ENCODE peak calls at places on chromosomes 7 and 10, in four cellular contexts. One of them, this sample, is unnamed.

GRCh38 chr10:38038107-38038931 is 27.8 kb downstream of the ZNF33A start:
- DNase-seq in IMR-90: peak
- DNase-seq in mammary epithelial cell: no peak
- DNase-seq in K562: no peak
- DNase-seq in this sample: no peak

GRCh38 chr7:90933041-90933440 is 331.2 kb upstream of the FZD1 start:
- DNase-seq in IMR-90: no peak
- DNase-seq in mammary epithelial cell: no peak
- DNase-seq in K562: no peak
- DNase-seq in this sample: no peak

GRCh38 chr7:139991911-139992310 is 70.8 kb downstream of the PARP12 start:
- DNase-seq in IMR-90: no peak
- DNase-seq in mammary epithelial cell: no peak
- DNase-seq in K562: no peak
- DNase-seq in this sample: no peak

GRCh38 chr7:27185013-27185707 is at the start of gene HOXA11:
- DNase-seq in IMR-90: peak
- DNase-seq in mammary epithelial cell: no peak
- DNase-seq in K562: no peak
- DNase-seq in this sample: peak

GRCh38 chr7:99392659-99393362 is 15.6 kb downstream of the PDAP1 start:
- DNase-seq in IMR-90: no peak
- DNase-seq in mammary epithelial cell: no peak
- DNase-seq in K562: peak
- DNase-seq in this sample: peak

GRCh38 chr7:155344270-155344617 is 46.6 kb downstream of the INSIG1 start:
- DNase-seq in IMR-90: no peak
- DNase-seq in mammary epithelial cell: no peak
- DNase-seq in K562: no peak
- DNase-seq in this sample: no peak

GRCh38 chr7:128035712-128036111 is 4.5 kb upstream of the LRRC4 start:
- DNase-seq in IMR-90: no peak
- DNase-seq in mammary epithelial cell: no peak
- DNase-seq in K562: peak
- DNase-seq in this sample: peak

GRCh38 chr10:124745678-124746077 is 1.5 kb upstream of the FAM53B start:
- DNase-seq in IMR-90: peak
- DNase-seq in mammary epithelial cell: peak
- DNase-seq in K562: peak
- DNase-seq in this sample: no peak

GRCh38 chr10:3623746-3624145 is 161.3 kb downstream of the KLF6 start:
- DNase-seq in IMR-90: peak
- DNase-seq in mammary epithelial cell: no peak
- DNase-seq in K562: no peak
- DNase-seq in this sample: no peak

GRCh38 chr10:105950410-105950809 is 1214.1 kb downstream of the SORCS1 start:
- DNase-seq in IMR-90: peak
- DNase-seq in mammary epithelial cell: peak
- DNase-seq in K562: peak
- DNase-seq in this sample: peak

GRCh38 chr10:71243756-71244637 is 31.6 kb downstream of the UNC5B start:
- DNase-seq in IMR-90: peak
- DNase-seq in mammary epithelial cell: peak
- DNase-seq in K562: no peak
- DNase-seq in this sample: peak

GRCh38 chr7:1849351-1849951 is 179.4 kb downstream of the ELFN1 start:
- DNase-seq in IMR-90: no peak
- DNase-seq in mammary epithelial cell: no peak
- DNase-seq in K562: no peak
- DNase-seq in this sample: peak

GRCh38 chr10:126663880-126664279 is 6.6 kb downstream of the C10orf90 start:
- DNase-seq in IMR-90: peak
- DNase-seq in mammary epithelial cell: peak
- DNase-seq in K562: no peak
- DNase-seq in this sample: peak

GRCh38 chr7:92766461-92767003 is 69.8 kb downstream of the CDK6 start:
- DNase-seq in IMR-90: peak
- DNase-seq in mammary epithelial cell: peak
- DNase-seq in K562: no peak
- DNase-seq in this sample: no peak

GRCh38 chr10:89138755-89139154 is 68.4 kb downstream of the CH25H start:
- DNase-seq in IMR-90: peak
- DNase-seq in mammary epithelial cell: no peak
- DNase-seq in K562: no peak
- DNase-seq in this sample: no peak

GRCh38 chr7:110664798-110665197 is 426.1 kb upstream of the LRRN3 start:
- DNase-seq in IMR-90: no peak
- DNase-seq in mammary epithelial cell: no peak
- DNase-seq in K562: no peak
- DNase-seq in this sample: no peak

GRCh38 chr10:84291389-84291788 is 37.0 kb upstream of the CCSER2 start:
- DNase-seq in IMR-90: peak
- DNase-seq in mammary epithelial cell: peak
- DNase-seq in K562: peak
- DNase-seq in this sample: peak

GRCh38 chr10:62662471-62662870 is 142.0 kb upstream of the ADO start:
- DNase-seq in IMR-90: no peak
- DNase-seq in mammary epithelial cell: no peak
- DNase-seq in K562: no peak
- DNase-seq in this sample: no peak

GRCh38 chr7:106346167-106346677 is 61.4 kb upstream of the NAMPT start:
- DNase-seq in IMR-90: no peak
- DNase-seq in mammary epithelial cell: no peak
- DNase-seq in K562: no peak
- DNase-seq in this sample: peak

GRCh38 chr10:133346413-133346812 is 760 bp upstream of the PRAP1 start:
- DNase-seq in IMR-90: no peak
- DNase-seq in mammary epithelial cell: no peak
- DNase-seq in K562: no peak
- DNase-seq in this sample: no peak

GRCh38 chr10:101227765-101228681 is 1.2 kb downstream of the LBX1 start:
- DNase-seq in IMR-90: no peak
- DNase-seq in mammary epithelial cell: peak
- DNase-seq in K562: no peak
- DNase-seq in this sample: peak

DNA sequence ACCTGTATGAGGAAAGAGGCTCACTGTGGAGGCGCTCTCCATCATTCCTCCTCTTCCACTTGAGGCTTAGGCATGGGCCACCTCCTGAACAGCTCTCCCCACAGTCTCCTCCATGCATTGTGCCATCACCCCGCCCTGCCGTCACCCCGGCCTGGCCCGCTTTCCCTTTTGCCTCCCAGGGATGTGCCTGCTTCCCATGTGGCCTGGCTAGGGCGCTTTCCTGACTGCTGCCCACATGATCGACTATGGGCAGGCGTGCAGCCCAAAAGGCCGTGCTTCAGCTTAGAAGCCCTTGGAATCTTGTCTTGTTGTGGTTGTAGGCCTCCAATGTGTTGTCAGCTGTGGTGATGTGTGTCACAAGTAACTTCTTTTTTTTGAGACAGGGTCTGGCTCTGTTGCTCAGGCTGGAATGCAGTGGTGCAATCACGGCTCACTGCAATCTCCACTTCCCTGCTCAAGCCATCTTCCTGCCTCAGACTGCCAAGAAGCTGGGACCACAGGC is 1.8 kb upstream of the ACTR3C start:
- DNase-seq in IMR-90: peak
- DNase-seq in mammary epithelial cell: no peak
- DNase-seq in K562: no peak
- DNase-seq in this sample: no peak
- H2AFZ ChIP-seq in IMR-90: no peak
- H2AFZ ChIP-seq in mammary epithelial cell: no peak
- H2AFZ ChIP-seq in K562: no peak
- H2AFZ ChIP-seq in this sample: no peak

GRCh38 chr10:33336606-33337334 is 2.3 kb upstream of the NRP1 start:
- DNase-seq in IMR-90: no peak
- DNase-seq in mammary epithelial cell: peak
- DNase-seq in K562: no peak
- DNase-seq in this sample: peak
- H2AFZ ChIP-seq in IMR-90: peak
- H2AFZ ChIP-seq in mammary epithelial cell: peak
- H2AFZ ChIP-seq in K562: no peak
- H2AFZ ChIP-seq in this sample: peak

DNA sequence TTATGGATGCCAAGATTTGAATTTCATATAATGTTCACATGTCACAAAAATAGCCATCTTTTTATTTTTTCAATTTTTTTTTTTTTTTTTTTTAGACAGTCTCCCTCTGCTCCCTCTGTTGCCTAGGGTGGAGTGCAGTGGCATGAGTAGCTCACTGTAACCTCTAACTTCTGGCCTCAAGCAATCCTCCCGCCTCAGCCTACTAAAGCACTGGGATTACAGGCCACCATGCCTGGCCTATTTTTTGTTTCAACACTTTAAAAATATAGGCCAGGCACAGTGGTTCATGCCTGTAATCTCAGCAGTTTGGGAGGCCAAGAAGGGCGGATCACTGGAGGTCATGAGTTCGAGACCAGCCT is 246.3 kb downstream of the SKIDA1 start:
- DNase-seq in IMR-90: no peak
- DNase-seq in mammary epithelial cell: no peak
- DNase-seq in K562: no peak
- DNase-seq in this sample: no peak
- H2AFZ ChIP-seq in IMR-90: no peak
- H2AFZ ChIP-seq in mammary epithelial cell: no peak
- H2AFZ ChIP-seq in K562: no peak
- H2AFZ ChIP-seq in this sample: no peak

DNA sequence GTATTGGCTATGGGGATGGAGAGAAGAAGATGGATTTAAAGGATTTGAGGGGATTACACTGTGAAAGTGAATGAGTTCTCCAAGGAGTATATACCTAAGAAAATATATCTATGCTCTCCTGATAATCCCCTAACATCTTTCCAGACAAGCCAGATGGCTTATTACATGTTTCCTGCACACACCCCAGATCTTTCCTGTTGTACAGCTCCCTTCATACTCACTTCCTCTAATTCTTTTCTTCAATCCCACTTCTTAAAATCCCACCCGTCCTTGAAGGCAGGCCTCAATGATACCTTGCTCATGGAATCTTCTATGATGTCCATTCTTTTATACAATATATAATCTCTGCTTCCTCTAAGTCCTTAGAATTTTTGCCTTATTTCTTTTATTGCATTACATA is 317.2 kb upstream of the DGKB start:
- DNase-seq in IMR-90: no peak
- DNase-seq in mammary epithelial cell: no peak
- DNase-seq in K562: no peak
- DNase-seq in this sample: no peak
- H2AFZ ChIP-seq in IMR-90: no peak
- H2AFZ ChIP-seq in mammary epithelial cell: no peak
- H2AFZ ChIP-seq in K562: no peak
- H2AFZ ChIP-seq in this sample: no peak

GRCh38 chr7:118755067-118755625 is 530.6 kb downstream of the ANKRD7 start:
- DNase-seq in IMR-90: no peak
- DNase-seq in mammary epithelial cell: peak
- DNase-seq in K562: no peak
- DNase-seq in this sample: no peak
- H2AFZ ChIP-seq in IMR-90: no peak
- H2AFZ ChIP-seq in mammary epithelial cell: no peak
- H2AFZ ChIP-seq in K562: no peak
- H2AFZ ChIP-seq in this sample: no peak

GRCh38 chr7:124440081-124440480 is 325.5 kb downstream of the GPR37 start:
- DNase-seq in IMR-90: peak
- DNase-seq in mammary epithelial cell: no peak
- DNase-seq in K562: no peak
- DNase-seq in this sample: no peak

GRCh38 chr7:124443762-124444161 is 321.8 kb downstream of the GPR37 start:
- DNase-seq in IMR-90: no peak
- DNase-seq in mammary epithelial cell: no peak
- DNase-seq in K562: no peak
- DNase-seq in this sample: no peak
- H2AFZ ChIP-seq in IMR-90: no peak
- H2AFZ ChIP-seq in mammary epithelial cell: no peak
- H2AFZ ChIP-seq in K562: no peak
- H2AFZ ChIP-seq in this sample: no peak

DNA sequence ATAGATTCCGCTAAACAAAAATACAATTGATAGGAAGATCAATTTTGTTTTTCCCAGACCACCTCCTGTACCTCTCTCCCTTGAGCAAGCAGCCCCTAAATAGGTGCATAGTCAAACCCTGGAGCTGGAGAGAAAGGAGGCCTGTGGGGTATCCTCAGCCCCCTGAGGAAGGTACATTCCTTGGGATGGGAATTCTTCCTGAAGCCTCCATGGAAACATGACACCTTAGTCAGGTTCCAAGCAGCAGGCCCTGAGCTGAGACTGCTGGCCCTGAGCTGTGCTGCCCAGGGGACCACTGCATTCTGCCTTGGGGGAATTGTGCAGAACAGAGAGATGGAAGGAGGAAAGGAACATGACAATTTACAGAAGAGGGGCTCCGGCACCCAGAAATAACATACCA is 7.4 kb downstream of the HNRNPF start:
- DNase-seq in IMR-90: no peak
- DNase-seq in mammary epithelial cell: no peak
- DNase-seq in K562: no peak
- DNase-seq in this sample: peak
- H2AFZ ChIP-seq in IMR-90: no peak
- H2AFZ ChIP-seq in mammary epithelial cell: no peak
- H2AFZ ChIP-seq in K562: no peak
- H2AFZ ChIP-seq in this sample: no peak

This sample was measured in osteoblast.